ENCODE peak calls at places on chromosomes 11 and 22, in eight cellular contexts. D, Y, I, F, Z, Q, E and B are unnamed samples.

GRCh38 chr11:130448416-130449068 is at the start of gene ADAMTS15:
- DNase-seq in I (peak; percentile 85), Z (peak; percentile 58), F (peak; percentile 87), E (peak; percentile 62), Y (peak; percentile 83), D (no peak), Q (peak; percentile 9), B (peak; percentile 85)

GRCh38 chr11:118789501-118790356 is 1.2 kb downstream of the DDX6 start:
- DNase-seq in Z (no peak), D (peak; percentile 12), Q (no peak), F (peak; percentile 63), I (peak; percentile 26), E (peak; percentile 42), Y (peak; percentile 12), B (no peak)

GRCh38 chr11:46686886-46687810 is 13.3 kb downstream of the ARHGAP1 start:
- DNase-seq in D (no peak), F (no peak), Q (no peak), I (peak; percentile 97), E (no peak), Y (no peak), Z (peak; percentile 57), B (no peak)

GRCh38 chr11:60165946-60166345 is 16.9 kb downstream of the MS4A6A start:
- DNase-seq in D (no peak), F (no peak), E (no peak), Y (no peak), Z (no peak), Q (no peak), I (peak; percentile 52), B (no peak)

GRCh38 chr11:19951558-19952083 is 208.7 kb downstream of the DBX1 start:
- DNase-seq in Y (peak; percentile 64), E (no peak), D (no peak), Q (peak; percentile 70), I (peak; percentile 62), F (no peak), Z (no peak), B (no peak)

GRCh38 chr11:43576834-43577521 is 103.6 kb upstream of the HSD17B12 start:
- DNase-seq in F (peak; percentile 57), Z (no peak), Q (peak; percentile 32), Y (peak; percentile 62), D (no peak), E (no peak), I (no peak), B (peak; percentile 34)

GRCh38 chr22:45516923-45517675 is 14.4 kb downstream of the FBLN1 start:
- DNase-seq in D (no peak), Q (no peak), Y (peak; percentile 16), Z (no peak), I (peak; percentile 86), E (no peak), F (no peak), B (no peak)

GRCh38 chr22:44783581-44783980 is 31.2 kb downstream of the ARHGAP8 start:
- DNase-seq in E (no peak), Y (no peak), D (no peak), Z (no peak), F (peak; percentile 57), Q (no peak), I (no peak), B (no peak)

GRCh38 chr11:71342951-71343827 is 90.8 kb upstream of the SHANK2 start:
- DNase-seq in I (peak; percentile 30), D (no peak), Z (no peak), F (peak; percentile 55), Q (peak; percentile 77), E (peak; percentile 65), Y (peak; percentile 60), B (no peak)

GRCh38 chr11:11427185-11427944 is 74.3 kb upstream of the CSNK2A3 start:
- DNase-seq in Z (no peak), F (no peak), Q (no peak), I (no peak), E (no peak), D (no peak), Y (no peak), B (no peak)

GRCh38 chr11:8512547-8512946 is 81.5 kb downstream of the STK33 start:
- DNase-seq in Z (no peak), D (no peak), E (no peak), Y (peak; percentile 10), Q (no peak), F (no peak), I (peak; percentile 24), B (no peak)

GRCh38 chr22:32964411-32965057 is 93.6 kb downstream of the SYN3 start:
- DNase-seq in Q (no peak), D (no peak), I (peak; percentile 74), Z (no peak), E (no peak), F (no peak), Y (no peak), B (no peak)

GRCh38 chr11:64268687-64269379 is 15.6 kb downstream of the BAD start:
- DNase-seq in Y (peak; percentile 76), I (peak; percentile 62), E (peak; percentile 72), F (peak; percentile 82), D (no peak), Q (peak; percentile 33), Z (peak; percentile 79), B (peak; percentile 69)

GRCh38 chr11:64267207-64267945 is 16.0 kb downstream of the PLCB3 start:
- DNase-seq in D (no peak), Z (no peak), Y (no peak), I (no peak), F (peak; percentile 60), Q (no peak), E (no peak), B (peak; percentile 51)

GRCh38 chr11:64271339-64272132 is 12.9 kb downstream of the BAD start:
- DNase-seq in Y (peak; percentile 96), E (peak; percentile 92), Q (peak; percentile 91), F (peak; percentile 91), Z (peak; percentile 97), D (peak; percentile 74), I (peak; percentile 85), B (peak; percentile 85)

GRCh38 chr11:64268028-64268686 is 16.3 kb downstream of the BAD start:
- DNase-seq in D (no peak), I (no peak), Q (no peak), Y (no peak), Z (no peak), F (no peak), E (no peak), B (peak; percentile 30)

DNA sequence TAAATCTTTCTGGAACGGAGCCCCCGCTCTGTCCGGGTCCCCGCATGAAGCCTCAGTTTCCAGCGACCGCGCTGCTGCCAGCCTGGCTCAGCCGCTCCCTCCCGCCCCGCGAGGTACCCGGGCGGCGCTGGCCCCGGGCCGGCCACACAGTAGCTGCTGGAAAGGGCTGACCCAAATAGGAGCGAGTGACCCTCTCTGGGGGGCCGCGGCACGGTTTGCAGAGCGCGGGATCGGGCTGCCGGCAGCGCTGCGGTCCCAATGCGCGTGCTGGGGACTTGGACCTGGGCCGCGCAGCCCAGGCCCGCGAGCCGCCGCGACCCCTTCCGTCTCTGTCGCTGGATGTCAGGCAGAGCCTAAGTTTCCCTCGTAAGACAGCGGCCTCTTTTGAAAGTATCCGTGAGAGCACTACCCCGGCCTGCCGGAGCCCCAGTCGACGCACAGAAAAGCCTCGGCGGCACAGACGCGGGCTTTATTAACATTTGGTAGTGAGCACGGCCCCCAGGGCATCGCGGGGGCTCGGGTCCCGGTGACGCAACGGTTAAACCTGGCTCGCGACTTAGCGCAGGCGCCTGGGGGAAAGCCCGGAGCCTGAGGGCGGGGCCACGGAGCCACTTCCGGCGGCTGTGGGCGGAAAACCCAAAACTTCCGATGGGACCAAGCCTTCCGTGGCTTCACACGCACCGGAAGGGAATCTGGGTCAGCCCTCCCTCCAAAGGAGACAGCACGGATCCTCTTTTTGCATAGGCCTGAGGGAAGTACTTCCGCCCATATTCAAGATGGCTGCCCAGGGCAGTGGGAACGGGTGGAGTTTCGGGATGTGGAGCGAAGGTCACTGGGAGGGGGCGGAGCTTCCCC is 14.9 kb downstream of the BAD start:
- DNase-seq in E (peak; percentile 99), Y (peak; percentile 100), Z (peak; percentile 99), I (peak; percentile 99), F (peak; percentile 97), D (peak; percentile 94), Q (peak; percentile 99), B (peak; percentile 97)
- TF ChIP-seq CTCF in E (no peak), Y (peak; percentile 12), Z (no peak), I (no peak), F (no peak), D (peak; percentile 40), Q (peak; percentile 29), B (peak; percentile 27)

DNA sequence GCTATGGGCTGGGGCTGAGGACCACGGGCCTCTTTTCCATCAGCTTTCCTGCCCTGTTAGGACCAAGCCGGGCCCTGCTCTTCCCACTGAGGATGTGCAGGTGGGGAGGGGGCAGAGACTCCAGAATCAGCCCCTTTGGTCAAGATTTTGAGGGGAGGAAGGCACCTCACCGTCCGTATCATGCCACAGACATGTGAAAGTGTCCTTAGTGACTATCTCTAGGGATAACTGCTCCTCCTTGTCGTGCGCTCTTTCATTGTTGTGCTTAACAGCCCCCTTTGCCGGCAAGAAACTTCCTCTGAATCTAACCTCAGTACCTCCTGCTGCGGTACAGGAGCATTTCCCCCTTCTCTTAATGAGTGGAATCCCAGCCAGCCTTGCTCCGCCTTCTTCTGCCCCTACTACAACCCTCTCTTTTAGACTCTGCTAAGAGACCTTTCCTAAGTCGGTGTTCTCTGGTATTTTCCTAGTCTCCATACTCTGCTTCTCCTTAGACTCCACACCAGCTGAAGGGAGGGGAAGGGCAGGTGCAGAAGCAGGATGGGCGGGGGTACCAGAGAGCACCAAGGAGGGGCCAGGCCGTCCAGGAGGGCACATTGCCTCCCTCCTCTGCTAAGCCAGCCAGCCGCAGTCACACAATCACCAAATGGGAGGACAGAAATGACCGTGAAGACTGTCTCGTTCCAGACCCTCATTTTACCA is 1.4 kb upstream of the B3GAT1 start:
- DNase-seq in Z (no peak), Y (no peak), E (no peak), I (no peak), D (no peak), F (no peak), Q (no peak), B (no peak)
- H3K4me3 ChIP-seq in Z (no peak overlapping the region), Y (no peak overlapping the region), E (no peak overlapping the region), I (no peak overlapping the region), D (no peak overlapping the region), F (no peak overlapping the region), Q (no peak overlapping the region), B (no peak overlapping the region)

DNA sequence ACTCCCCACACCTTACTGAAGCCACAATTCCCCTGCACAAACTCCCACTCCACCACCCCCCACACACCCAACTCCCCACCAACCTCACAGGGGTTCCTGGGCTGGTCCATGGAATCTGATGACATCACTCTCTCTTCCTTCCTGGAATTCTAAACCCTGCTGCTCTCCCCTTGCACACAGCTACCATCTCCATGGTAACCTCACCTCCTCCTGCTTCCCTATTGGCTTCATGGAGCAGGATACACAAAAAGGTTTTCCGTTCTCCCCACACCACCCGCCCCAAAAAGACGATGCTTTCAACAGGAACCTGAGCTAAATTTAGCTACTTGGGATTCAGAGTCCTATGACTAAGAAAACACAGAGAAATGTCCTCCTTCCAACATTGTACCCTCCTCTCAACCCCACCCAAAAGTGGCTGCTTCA is 67.1 kb downstream of the RBFOX2 start:
- DNase-seq in F (no peak), I (no peak), E (peak; percentile 5), Q (no peak), Y (peak; percentile 37), Z (peak; percentile 73), D (no peak), B (peak; percentile 87)
- H3K4me1 ChIP-seq in F (no peaks in the 10 kb centered on the region), I (peaks cover 6% of the 10 kb centered on the region), E (peaks cover 9% of the 10 kb centered on the region), Q (peaks cover 6% of the 10 kb centered on the region), Y (peaks cover 17% of the 10 kb centered on the region), Z (no peaks in the 10 kb centered on the region), D (no peaks in the 10 kb centered on the region), B (peaks cover 36% of the 10 kb centered on the region)

DNA sequence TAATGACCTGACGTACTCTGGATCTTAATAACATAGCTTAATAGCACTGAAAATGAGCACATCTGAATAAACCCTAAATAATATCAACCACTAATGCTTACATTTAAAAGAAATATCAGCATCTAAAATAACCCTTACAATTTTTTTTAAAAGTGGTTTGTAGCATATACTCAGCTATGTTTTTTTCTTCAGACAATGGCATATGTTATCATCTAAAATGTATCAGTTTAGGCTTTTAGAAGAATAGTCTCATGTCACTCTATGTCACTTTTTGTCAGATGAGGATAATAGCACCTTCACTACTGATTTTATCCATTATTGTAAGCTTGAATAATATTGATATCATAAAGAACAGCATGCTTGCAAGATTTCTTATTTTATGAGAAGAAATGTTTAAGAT is 654.9 kb upstream of the ANO5 start:
- DNase-seq in Z (no peak), Q (no peak), F (no peak), Y (no peak), D (no peak), I (no peak), E (no peak), B (no peak)
- TF ChIP-seq CTCF in Z (no peak), Q (no peak), F (no peak), Y (no peak), D (no peak), I (no peak), E (no peak), B (no peak)